ENCODE peak calls at places on chromosomes 6 and 20, in ten cellular contexts. A is Panc1; Q is T-helper 22 cell; L is A549; X is NAMALWA; Z is CD8-positive, alpha-beta memory T cell; F is left ventricle myocardium inferior; W is GM04504; O is stomach; K is Karpas-422. B is an unnamed sample.

GRCh38 chr6:116511424-116512131 is at the start of gene CALHM5:
- DNase-seq in O (no peak), F (peak), W (peak), L (peak), Z (no peak), X (no peak), K (no peak), A (peak), Q (no peak), B (peak)

GRCh38 chr6:37056112-37056403 is 50.6 kb downstream of the FGD2 start:
- DNase-seq in L (no peak), A (no peak), O (no peak), F (no peak), W (no peak), K (no peak), Q (no peak), X (no peak), Z (no peak), B (no peak)

GRCh38 chr6:160461641-160462040 is 113.5 kb downstream of the SLC22A3 start:
- DNase-seq in X (no peak), K (no peak), W (no peak), Q (no peak), L (no peak), Z (no peak), O (no peak), F (no peak), A (no peak), B (no peak)

GRCh38 chr20:59403261-59403961 is 103.0 kb downstream of the EDN3 start:
- DNase-seq in K (peak), L (peak), A (no peak), Z (peak), X (peak), O (peak), W (no peak), Q (no peak), F (peak), B (peak)

GRCh38 chr6:158389188-158389919 is 77.1 kb downstream of the TULP4 start:
- DNase-seq in Q (no peak), A (peak), K (no peak), W (no peak), O (no peak), Z (no peak), X (no peak), L (no peak), F (no peak), B (no peak)

GRCh38 chr6:47478233-47479155 is 905 bp downstream of the CD2AP start:
- DNase-seq in O (no peak), A (no peak), Q (no peak), L (peak), W (no peak), K (peak), F (peak), Z (peak), X (peak), B (no peak)

GRCh38 chr6:143248359-143248758 is 187.7 kb downstream of the AIG1 start:
- DNase-seq in A (no peak), Q (no peak), L (no peak), K (no peak), W (no peak), X (no peak), Z (no peak), F (no peak), O (no peak), B (no peak)

GRCh38 chr20:45322952-45323383 is 14.9 kb upstream of the MATN4 start:
- DNase-seq in A (no peak), L (no peak), W (no peak), X (peak), Z (no peak), F (peak), K (peak), O (peak), Q (no peak), B (no peak)

GRCh38 chr6:2952557-2953095 is 18.7 kb downstream of the SERPINB6 start:
- DNase-seq in W (peak), Z (no peak), L (peak), A (peak), F (peak), Q (no peak), X (peak), K (peak), O (peak), B (peak)